ENCODE peak calls at places on chromosomes 5 and 9, in nine cellular contexts. H is EH; B is stimulated activated CD4-positive, alpha-beta T cell treated with anti-CD3 and anti-CD28 coated beads, Interleukin-4, amount 100 ng/mL, for 48 hours; Z is cortex of kidney; F is mucosa of descending colon; L is posterior cingulate gyrus; W is brain microvascular endothelial cell; G is RPMI7951; K is aorta. M is an unnamed sample.

GRCh38 chr5:167694562-167694961 is 596.9 kb upstream of the WWC1 start:
- DNase-seq in H (no peak), B (no peak), Z (no peak), F (no peak), L (no peak), W (no peak), G (no peak), K (no peak), M (no peak)

GRCh38 chr9:16262467-16263261 is 607.8 kb downstream of the BNC2 start:
- DNase-seq in H (peak; percentile 26), B (no peak), Z (no peak), F (no peak), L (no peak), W (no peak), G (peak; percentile 11), K (no peak), M (no peak)

GRCh38 chr9:92723801-92724323 is 40.8 kb downstream of the BICD2 start:
- DNase-seq in H (no peak), B (no peak), Z (no peak), F (no peak), L (peak; percentile 3), W (no peak), G (no peak), K (peak; percentile 46), M (no peak)

GRCh38 chr5:75053286-75054109 is 1.1 kb upstream of the GCNT4 start:
- DNase-seq in H (peak; percentile 91), B (peak; percentile 32), Z (no peak), F (peak; percentile 71), L (peak; percentile 45), W (peak; percentile 69), G (peak; percentile 58), K (peak; percentile 84), M (peak; percentile 83)

GRCh38 chr5:10577371-10578291 is 13.8 kb downstream of the ANKRD33B start:
- DNase-seq in H (peak; percentile 64), B (no peak), Z (no peak), F (no peak), L (no peak), W (no peak), G (peak; percentile 82), K (no peak), M (peak; percentile 59)

GRCh38 chr9:114413909-114414308 is 26.1 kb upstream of the AKNA start:
- DNase-seq in H (peak; percentile 74), B (no peak), Z (no peak), F (no peak), L (no peak), W (peak; percentile 76), G (no peak), K (no peak), M (peak; percentile 50)

GRCh38 chr9:99634185-99634584 is 187.5 kb upstream of the NR4A3 start:
- DNase-seq in H (peak; percentile 35), B (no peak), Z (no peak), F (no peak), L (no peak), W (no peak), G (no peak), K (no peak), M (peak; percentile 6)

GRCh38 chr5:72829707-72830106 is 13.2 kb downstream of the TNPO1 start:
- DNase-seq in H (no peak), B (no peak), Z (no peak), F (no peak), L (no peak), W (no peak), G (no peak), K (no peak), M (no peak)

GRCh38 chr9:77763566-77763965 is 115.4 kb upstream of the GNA14 start:
- DNase-seq in H (no peak), B (no peak), Z (no peak), F (no peak), L (no peak), W (no peak), G (no peak), K (no peak), M (no peak)

GRCh38 chr5:110441035-110441434 is 285.4 kb downstream of the TMEM232 start:
- DNase-seq in H (peak; percentile 21), B (no peak), Z (no peak), F (no peak), L (no peak), W (peak; percentile 53), G (peak; percentile 20), K (no peak), M (peak; percentile 52)

GRCh38 chr5:98771389-98772109 is 1.9 kb upstream of the RGMB start:
- DNase-seq in H (peak; percentile 93), B (peak; percentile 40), Z (no peak), F (peak; percentile 35), L (peak; percentile 56), W (peak; percentile 90), G (peak; percentile 79), K (no peak), M (peak; percentile 95)

GRCh38 chr5:7473668-7474215 is 77.8 kb downstream of the ADCY2 start:
- DNase-seq in H (no peak), B (no peak), Z (no peak), F (no peak), L (no peak), W (no peak), G (no peak), K (no peak), M (no peak)

GRCh38 chr9:108842610-108843295 is 13.0 kb downstream of the ACTL7B start:
- DNase-seq in H (no peak), B (no peak), Z (no peak), F (no peak), L (no peak), W (no peak), G (no peak), K (no peak), M (no peak)

GRCh38 chr5:1507961-1508678 is 15.6 kb downstream of the LPCAT1 start:
- DNase-seq in H (no peak), B (no peak), Z (no peak), F (peak; percentile 16), L (no peak), W (no peak), G (no peak), K (peak; percentile 69), M (no peak)

GRCh38 chr5:172454355-172455086 is at the start of gene SH3PXD2B:
- DNase-seq in H (peak; percentile 70), B (peak; percentile 12), Z (no peak), F (peak; percentile 82), L (peak; percentile 71), W (no peak), G (peak; percentile 45), K (peak; percentile 88), M (peak; percentile 74)

GRCh38 chr9:77589046-77589795 is 58.9 kb downstream of the GNA14 start:
- DNase-seq in H (no peak), B (no peak), Z (no peak), F (peak; percentile 39), L (no peak), W (no peak), G (no peak), K (no peak), M (no peak)

GRCh38 chr5:124289122-124289521 is 457.3 kb downstream of the ZNF608 start:
- DNase-seq in H (no peak), B (no peak), Z (no peak), F (peak; percentile 50), L (peak; percentile 82), W (no peak), G (no peak), K (no peak), M (no peak)

GRCh38 chr5:33827885-33828284 is 63.9 kb downstream of the ADAMTS12 start:
- DNase-seq in H (peak; percentile 74), B (no peak), Z (no peak), F (no peak), L (no peak), W (no peak), G (peak; percentile 92), K (no peak), M (no peak)

GRCh38 chr9:95450171-95451107 is 66.3 kb downstream of the PTCH1 start:
- DNase-seq in H (no peak), B (no peak), Z (no peak), F (no peak), L (no peak), W (no peak), G (no peak), K (no peak), M (no peak)

GRCh38 chr5:113162770-113163169 is 186.2 kb downstream of the DCP2 start:
- DNase-seq in H (peak; percentile 7), B (no peak), Z (no peak), F (no peak), L (no peak), W (no peak), G (peak; percentile 29), K (no peak), M (peak; percentile 79)

GRCh38 chr5:81520769-81521168 is 126.8 kb upstream of the ACOT12 start:
- DNase-seq in H (no peak), B (no peak), Z (no peak), F (no peak), L (no peak), W (no peak), G (no peak), K (no peak), M (no peak)

GRCh38 chr9:132762896-132763295 is 92.6 kb downstream of the GTF3C4 start:
- DNase-seq in H (no peak), B (no peak), Z (no peak), F (no peak), L (no peak), W (no peak), G (no peak), K (no peak), M (no peak)

GRCh38 chr9:109248133-109248581 is 72.7 kb downstream of the EPB41L4B start:
- DNase-seq in H (peak; percentile 69), B (no peak), Z (no peak), F (no peak), L (no peak), W (peak; percentile 12), G (peak; percentile 30), K (no peak), M (peak; percentile 15)

GRCh38 chr5:1874820-1875219 is 7.9 kb downstream of the IRX4 start:
- DNase-seq in H (no peak), B (no peak), Z (no peak), F (no peak), L (no peak), W (no peak), G (no peak), K (no peak), M (no peak)

GRCh38 chr5:42751044-42751443 is 5.6 kb upstream of the CCDC152 start:
- DNase-seq in H (no peak), B (no peak), Z (no peak), F (no peak), L (no peak), W (no peak), G (no peak), K (no peak), M (no peak)

GRCh38 chr5:139845846-139846681 is 50.5 kb downstream of the PSD2 start:
- DNase-seq in H (no peak), B (no peak), Z (no peak), F (no peak), L (peak; percentile 34), W (no peak), G (no peak), K (peak; percentile 68), M (no peak)

GRCh38 chr9:111983484-111983908 is 86.9 kb downstream of the UGCG start:
- DNase-seq in H (no peak), B (no peak), Z (no peak), F (no peak), L (no peak), W (no peak), G (no peak), K (no peak), M (no peak)

GRCh38 chr9:113343732-113344231 is 3.7 kb upstream of the WDR31 start:
- DNase-seq in H (peak; percentile 83), B (no peak), Z (no peak), F (peak; percentile 66), L (peak; percentile 82), W (peak; percentile 44), G (peak; percentile 48), K (peak; percentile 83), M (peak; percentile 46)

M was measured in fibroblast of mammary gland.